ENCODE peak calls at places on chromosomes 11 and 22, in four cellular contexts. C is vagina, N is esophagus squamous epithelium, O is heart left ventricle. I is an unnamed sample.

GRCh38 chr22:35622132-35622913 is 5.2 kb upstream of the MB start:
- DNase-seq in O (peak), N (no peak), C (no peak), I (no peak)

GRCh38 chr11:96211433-96211832 is 131.6 kb downstream of the MAML2 start:
- DNase-seq in C (no peak), N (no peak), O (no peak), I (no peak)

GRCh38 chr22:39905686-39906085 is 4.8 kb downstream of the GRAP2 start:
- DNase-seq in N (no peak), C (no peak), O (no peak), I (no peak)

GRCh38 chr11:1655168-1656060 is 25.8 kb downstream of the KRTAP5-5 start:
- DNase-seq in N (no peak), O (no peak), C (no peak), I (no peak)

GRCh38 chr11:17988465-17988864 is 24.4 kb downstream of the SERGEF start:
- DNase-seq in C (no peak), N (no peak), O (no peak), I (no peak)

GRCh38 chr22:32660292-32660691 is 141.2 kb upstream of the TIMP3 start:
- DNase-seq in N (no peak), O (peak), C (no peak), I (peak)

GRCh38 chr11:74932797-74933196 is 16.1 kb downstream of the XRRA1 start:
- DNase-seq in O (no peak), N (no peak), C (no peak), I (no peak)

GRCh38 chr22:39434243-39434653 is 22.6 kb upstream of the MGAT3 start:
- DNase-seq in N (no peak), C (no peak), O (peak), I (no peak)

GRCh38 chr11:27319065-27319464 is 44.0 kb downstream of the CCDC34 start:
- DNase-seq in C (no peak), N (no peak), O (no peak), I (peak)

GRCh38 chr22:42939941-42940653 is 74.9 kb downstream of the PACSIN2 start:
- DNase-seq in C (no peak), N (no peak), O (no peak), I (no peak)

GRCh38 chr22:46293591-46294260 is 2.9 kb upstream of the GTSE1 start:
- DNase-seq in C (no peak), N (no peak), O (peak), I (no peak)

GRCh38 chr22:19884161-19884953 is 29.7 kb upstream of the GNB1L start:
- DNase-seq in O (peak), N (no peak), C (no peak), I (no peak)

GRCh38 chr22:37951305-37951704 is 2.1 kb downstream of the C22orf23 start:
- DNase-seq in C (no peak), O (no peak), N (no peak), I (no peak)

GRCh38 chr11:10476342-10476741 is 21.3 kb downstream of the AMPD3 start:
- DNase-seq in O (no peak), N (no peak), C (no peak), I (no peak)

GRCh38 chr11:2186669-2187266 is 15.2 kb upstream of the TH start:
- DNase-seq in N (no peak), C (no peak), O (no peak), I (peak)

GRCh38 chr11:72924568-72925190 is 110.5 kb downstream of the ATG16L2 start:
- DNase-seq in C (no peak), O (no peak), N (no peak), I (no peak)

GRCh38 chr11:60925685-60926267 is 1.5 kb downstream of the TMEM132A start:
- DNase-seq in O (no peak), N (no peak), C (no peak), I (no peak)

GRCh38 chr11:124783002-124783401 is 17.2 kb downstream of the MSANTD2 start:
- DNase-seq in O (no peak), N (no peak), C (no peak), I (no peak)

GRCh38 chr11:96338910-96339703 is 3.9 kb downstream of the MAML2 start:
- DNase-seq in O (peak), N (no peak), C (no peak), I (no peak)

GRCh38 chr22:24683671-24684070 is 80.7 kb downstream of the GGT1 start:
- DNase-seq in O (no peak), C (no peak), N (no peak), I (no peak)

GRCh38 chr11:15770798-15771414 is 585.4 kb downstream of the SOX6 start:
- DNase-seq in N (no peak), C (no peak), O (peak), I (peak)

GRCh38 chr11:114281388-114281956 is 14.7 kb upstream of the NNMT start:
- DNase-seq in C (no peak), O (no peak), N (no peak), I (no peak)

GRCh38 chr22:23010430-23010829 is 59.9 kb upstream of the GNAZ start:
- DNase-seq in C (no peak), O (no peak), N (no peak), I (no peak)

GRCh38 chr11:9758676-9759518 is 95.0 kb downstream of the SWAP70 start:
- DNase-seq in C (no peak), O (peak), N (no peak), I (peak)

DNA sequence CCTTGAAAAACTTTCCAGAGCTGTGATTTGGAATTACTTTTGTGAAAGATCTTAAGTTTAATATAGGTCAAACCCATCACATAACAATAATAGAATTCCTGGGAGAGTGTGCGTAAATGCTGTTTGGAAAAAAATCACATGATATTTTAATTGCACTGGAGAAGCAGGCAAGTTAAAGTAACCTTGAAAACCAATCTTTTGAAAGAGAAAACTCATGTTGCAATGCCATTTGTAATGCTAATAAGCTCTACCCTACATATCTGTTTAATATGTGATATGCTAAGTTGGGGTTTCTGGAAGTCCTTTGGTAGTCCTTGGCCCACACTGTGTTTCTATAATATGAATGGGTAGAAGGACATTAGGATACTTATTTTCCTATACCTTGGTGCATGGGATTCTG is 370.4 kb downstream of the DDX10 start:
- DNase-seq in C (no peak), N (no peak), O (no peak), I (no peak)
- TF ChIP-seq POLR2A in C (no peak), N (no peak), O (no peak), I (no peak)

GRCh38 chr22:21866821-21867527 is 471 bp downstream of the MAPK1 start:
- DNase-seq in C (no peak), O (no peak), N (no peak), I (no peak)

GRCh38 chr22:21868651-21869050 is 1.2 kb upstream of the MAPK1 start:
- DNase-seq in N (no peak), O (no peak), C (no peak), I (no peak)

GRCh38 chr22:21865041-21865440 is 2.4 kb downstream of the MAPK1 start:
- DNase-seq in O (peak), N (no peak), C (no peak), I (no peak)

GRCh38 chr22:21862386-21863242 is 4.8 kb downstream of the MAPK1 start:
- DNase-seq in C (no peak), O (no peak), N (no peak), I (no peak)

GRCh38 chr22:21867528-21868266 is at the start of gene MAPK1:
- DNase-seq in N (peak), O (peak), C (no peak), I (peak)
- TF ChIP-seq POLR2A in N (peak), O (no peak), C (peak), I (peak)

GRCh38 chr11:77397631-77398030 is 76.3 kb downstream of the PAK1 start:
- DNase-seq in C (no peak), N (no peak), O (no peak), I (no peak)
- TF ChIP-seq POLR2A in C (no peak), N (no peak), O (no peak), I (no peak)

GRCh38 chr11:8754241-8754640 is 71.6 kb downstream of the RPL27A start:
- DNase-seq in O (no peak), C (no peak), N (no peak), I (no peak)
- TF ChIP-seq POLR2A in O (no peak), C (no peak), N (no peak), I (no peak)

GRCh38 chr11:123185326-123185725 is 9.7 kb downstream of the CLMP start:
- DNase-seq in C (no peak), N (no peak), O (no peak), I (no peak)

GRCh38 chr11:123183391-123184099 is 11.5 kb downstream of the CLMP start:
- DNase-seq in N (no peak), O (no peak), C (no peak), I (no peak)

GRCh38 chr11:123182101-123182500 is 12.9 kb downstream of the CLMP start:
- DNase-seq in O (no peak), C (no peak), N (no peak), I (no peak)

GRCh38 chr11:123186291-123186690 is 8.8 kb downstream of the CLMP start:
- DNase-seq in O (no peak), C (no peak), N (no peak), I (no peak)

GRCh38 chr11:123184531-123184930 is 10.5 kb downstream of the CLMP start:
- DNase-seq in C (no peak), N (no peak), O (no peak), I (no peak)
- TF ChIP-seq POLR2A in C (no peak), N (no peak), O (no peak), I (no peak)

DNA sequence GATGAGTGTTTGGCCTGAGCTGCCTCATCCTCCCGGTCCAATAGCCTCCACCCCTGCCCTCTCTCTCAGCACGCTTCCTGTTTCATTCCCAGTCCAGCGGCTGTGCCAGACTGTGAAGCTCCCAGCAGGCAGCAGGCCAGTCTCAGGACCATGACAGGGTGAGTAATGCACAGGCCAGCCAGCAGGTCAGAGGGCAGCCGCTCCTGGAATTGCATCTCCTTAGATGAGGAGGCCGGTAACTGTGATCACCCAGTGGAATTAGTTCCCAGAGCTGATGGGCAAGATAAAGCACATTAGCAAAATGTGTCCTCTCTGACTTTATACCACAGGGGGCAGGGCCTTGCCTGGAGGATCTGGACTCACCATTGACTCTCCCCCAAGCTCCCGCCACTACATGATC is 251.2 kb downstream of the ETS1 start:
- DNase-seq in O (peak), N (no peak), C (no peak), I (no peak)
- TF ChIP-seq POLR2A in O (no peak), N (no peak), C (no peak), I (no peak)

DNA sequence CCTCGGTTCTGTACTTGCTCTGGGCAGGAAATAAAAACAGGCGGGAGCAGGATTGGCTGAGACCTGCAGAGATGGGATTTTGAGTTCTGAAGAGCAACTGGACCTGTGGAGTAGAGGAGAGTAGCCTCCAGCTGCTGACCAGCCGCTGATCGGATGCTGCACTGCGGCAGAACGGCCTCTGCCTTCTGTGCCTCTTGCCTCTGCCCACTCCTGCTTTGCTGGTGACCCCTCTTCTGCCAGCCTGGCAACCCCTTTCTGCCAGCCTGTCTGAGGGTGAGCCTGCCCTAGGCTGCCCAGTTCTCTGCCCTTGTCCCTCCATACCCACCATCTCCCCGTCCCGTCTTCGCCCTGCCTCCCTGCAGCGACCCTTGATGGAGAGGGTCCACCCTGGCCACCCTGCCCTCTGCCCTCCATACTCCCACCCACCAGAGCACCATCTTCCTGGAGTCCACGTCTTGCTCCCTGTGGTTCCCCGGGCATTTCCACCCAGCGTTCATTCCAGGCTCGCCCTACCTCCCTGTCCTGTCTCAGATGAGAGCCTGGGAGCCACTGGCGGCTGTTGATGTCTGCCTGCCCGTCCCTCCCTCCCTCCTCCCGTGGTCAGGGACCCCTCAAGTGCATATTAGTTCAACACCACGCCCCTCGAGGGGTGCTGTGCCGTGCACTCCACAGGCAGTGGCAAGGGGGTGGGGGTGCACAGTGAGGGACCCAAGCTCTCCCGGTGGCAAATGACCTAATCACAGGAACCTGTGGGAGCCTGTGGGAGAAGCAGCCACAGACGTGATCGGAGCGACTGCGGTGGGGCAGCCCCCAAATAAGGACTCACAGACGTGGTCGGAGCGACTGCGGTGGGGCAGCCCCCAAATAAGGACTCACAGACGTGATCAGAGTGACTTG is 863.3 kb downstream of the TBC1D22A start:
- DNase-seq in N (no peak), C (peak), O (no peak), I (no peak)
- TF ChIP-seq POLR2A in N (no peak), C (no peak), O (no peak), I (no peak)

GRCh38 chr11:83403990-83404389 is 117.8 kb upstream of the CCDC90B start:
- DNase-seq in N (no peak), O (no peak), C (no peak), I (no peak)
- TF ChIP-seq POLR2A in N (no peak), O (no peak), C (no peak), I (no peak)

GRCh38 chr11:66371627-66372415 is at the start of gene SLC29A2:
- DNase-seq in N (no peak), O (peak), C (no peak), I (peak)
- TF ChIP-seq POLR2A in N (no peak), O (no peak), C (no peak), I (no peak)

I was measured in GM12891.